ENCODE peak calls at places on chromosomes 6 and 20, in four cellular contexts. S is WTC11, X is K562, H is GM12878. K is an unnamed sample.

GRCh38 chr20:1333462-1334369 is 4.8 kb upstream of the SDCBP2 start:
- DNase-seq in S (no peak), X (no peak), H (no peak), K (no peak)

GRCh38 chr20:7843613-7844012 is 96.6 kb downstream of the HAO1 start:
- DNase-seq in S (no peak), X (no peak), H (no peak), K (no peak)

GRCh38 chr6:41049955-41050354 is 3.0 kb upstream of the APOBEC2 start:
- DNase-seq in S (no peak), X (no peak), H (no peak), K (no peak)

GRCh38 chr6:89413006-89413400 is 930 bp upstream of the RRAGD start:
- DNase-seq in S (no peak), X (no peak), H (no peak), K (no peak)

GRCh38 chr20:53917145-53918009 is 153.0 kb downstream of the BCAS1 start:
- DNase-seq in S (no peak), X (peak), H (peak), K (no peak)

GRCh38 chr6:36963451-36964290 is 9.1 kb downstream of the PI16 start:
- DNase-seq in S (peak), X (no peak), H (no peak), K (no peak)

GRCh38 chr20:41098703-41099250 is 38.6 kb upstream of the PLCG1 start:
- DNase-seq in S (no peak), X (no peak), H (no peak), K (no peak)

GRCh38 chr6:9732056-9732455 is 682.8 kb downstream of the TFAP2A start:
- DNase-seq in S (no peak), X (no peak), H (no peak), K (no peak)

GRCh38 chr6:90347411-90347841 is 50.8 kb upstream of the BACH2 start:
- DNase-seq in S (no peak), X (no peak), H (no peak), K (no peak)

GRCh38 chr6:139676718-139677117 is 302.3 kb upstream of the CITED2 start:
- DNase-seq in S (no peak), X (no peak), H (no peak), K (no peak)

GRCh38 chr20:10369723-10370090 is 64.3 kb downstream of the MKKS start:
- DNase-seq in S (no peak), X (no peak), H (no peak), K (no peak)

GRCh38 chr20:62766716-62767115 is 29.6 kb upstream of the MRGBP start:
- DNase-seq in S (no peak), X (no peak), H (no peak), K (no peak)

GRCh38 chr6:10355115-10355702 is 59.7 kb downstream of the TFAP2A start:
- DNase-seq in S (no peak), X (no peak), H (no peak), K (no peak)

GRCh38 chr20:59822291-59823029 is 111.0 kb downstream of the SYCP2 start:
- DNase-seq in S (no peak), X (no peak), H (no peak), K (no peak)

GRCh38 chr6:36154286-36154685 is 24.0 kb downstream of the MAPK13 start:
- DNase-seq in S (no peak), X (no peak), H (no peak), K (no peak)

GRCh38 chr20:49287555-49288249 is 9.8 kb upstream of the ZNFX1 start:
- DNase-seq in S (no peak), X (no peak), H (no peak), K (peak)

GRCh38 chr20:49288250-49288751 is 10.4 kb upstream of the ZNFX1 start:
- DNase-seq in S (no peak), X (no peak), H (no peak), K (no peak)

GRCh38 chr20:49285233-49285668 is 7.4 kb upstream of the ZNFX1 start:
- DNase-seq in S (no peak), X (no peak), H (no peak), K (no peak)

GRCh38 chr20:49285813-49286494 is 8.1 kb upstream of the ZNFX1 start:
- DNase-seq in S (no peak), X (no peak), H (no peak), K (no peak)

GRCh38 chr20:49286689-49287551 is 9.1 kb upstream of the ZNFX1 start:
- DNase-seq in S (no peak), X (no peak), H (no peak), K (peak)
- TF ChIP-seq NR2C2 in S (no peak), X (no peak), H (no peak), K (no peak)

GRCh38 chr6:14224359-14225103 is 107.0 kb downstream of the CD83 start:
- DNase-seq in S (no peak), X (no peak), H (peak), K (no peak)

GRCh38 chr6:14231071-14231483 is 113.5 kb downstream of the CD83 start:
- DNase-seq in S (no peak), X (no peak), H (no peak), K (no peak)

GRCh38 chr6:14231546-14232280 is 114.1 kb downstream of the CD83 start:
- DNase-seq in S (no peak), X (no peak), H (no peak), K (no peak)

GRCh38 chr6:14226051-14226660 is 108.6 kb downstream of the CD83 start:
- DNase-seq in S (no peak), X (no peak), H (no peak), K (no peak)

GRCh38 chr6:14228571-14228970 is 111.0 kb downstream of the CD83 start:
- DNase-seq in S (no peak), X (no peak), H (no peak), K (no peak)
- TF ChIP-seq NR2C2 in S (no peak), X (no peak), H (no peak), K (no peak)

DNA sequence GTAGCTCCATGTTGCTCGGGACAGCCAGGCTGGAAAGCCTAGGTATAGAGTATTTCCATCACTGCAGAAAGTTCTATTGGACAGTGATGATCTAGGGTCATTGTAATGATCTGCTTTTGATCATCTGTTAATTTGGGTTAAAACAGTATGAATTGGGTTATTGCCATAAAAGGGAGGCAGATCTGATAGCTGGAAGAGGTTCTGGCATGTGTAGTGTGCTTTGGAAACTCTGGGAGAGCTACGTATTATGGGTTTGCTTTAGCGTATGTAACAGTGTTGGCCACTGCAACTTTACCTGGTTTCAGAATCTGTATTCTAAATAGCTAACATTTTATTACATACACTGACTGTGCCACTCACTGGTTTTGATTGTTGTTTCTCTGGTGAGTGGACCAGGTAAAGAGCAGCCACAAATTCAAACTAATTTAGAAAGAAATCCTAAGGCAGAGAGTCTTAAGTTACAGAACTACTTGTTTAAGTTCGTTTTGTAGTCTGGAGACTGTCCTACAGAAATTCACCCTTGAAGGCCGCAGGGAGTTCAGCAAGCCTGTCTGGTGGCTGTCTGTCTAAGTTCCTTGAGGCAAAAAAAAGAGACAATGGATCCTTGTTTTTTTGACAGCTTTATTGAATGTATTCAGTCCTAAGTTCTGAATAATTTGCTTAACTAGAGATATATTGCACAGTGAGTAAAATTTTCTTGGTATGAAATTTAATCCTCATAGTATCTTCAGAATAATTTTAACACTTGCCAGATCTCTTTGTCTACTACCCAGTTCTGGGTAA is 300.2 kb downstream of the PRL start:
- DNase-seq in S (no peak), X (no peak), H (no peak), K (no peak)
- TF ChIP-seq NR2C2 in S (no peak), X (no peak), H (no peak), K (no peak)

GRCh38 chr6:967666-968065 is 274.7 kb upstream of the EXOC2 start:
- DNase-seq in S (no peak), X (no peak), H (no peak), K (no peak)

GRCh38 chr6:968791-969190 is 275.9 kb upstream of the EXOC2 start:
- DNase-seq in S (no peak), X (no peak), H (no peak), K (no peak)

DNA sequence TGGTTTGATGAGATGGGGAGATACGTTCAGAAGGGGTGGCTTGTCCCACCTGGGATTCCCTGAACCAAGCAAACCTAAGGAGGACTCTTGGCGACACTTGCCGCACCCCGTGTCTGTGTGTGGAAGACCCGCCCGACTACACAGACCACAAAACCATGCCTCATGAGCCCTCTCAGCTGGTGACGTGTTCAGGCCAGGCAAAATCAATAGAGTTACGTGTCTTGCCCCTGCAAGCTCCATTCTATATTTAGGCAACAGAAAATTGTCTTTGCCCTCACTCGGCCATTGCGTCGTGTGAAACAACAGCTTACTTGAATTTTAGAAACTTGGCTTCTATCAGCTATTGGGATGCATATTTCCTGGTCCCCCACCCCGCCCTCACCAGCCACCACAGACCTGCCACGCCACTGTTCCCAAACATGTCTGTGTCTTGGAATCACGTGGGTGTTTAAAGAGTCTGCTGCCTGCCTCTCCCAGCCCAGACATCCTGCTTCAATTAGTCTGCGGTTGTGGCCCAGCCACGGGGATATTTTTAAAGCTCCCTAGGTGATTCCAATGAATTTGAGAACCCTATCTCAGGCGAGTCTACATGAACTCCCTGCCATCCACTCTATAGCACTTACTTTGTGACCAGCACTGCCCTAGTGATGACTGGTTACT is 279.2 kb upstream of the EXOC2 start:
- DNase-seq in S (no peak), X (no peak), H (no peak), K (no peak)
- TF ChIP-seq NR2C2 in S (no peak), X (no peak), H (no peak), K (no peak)

DNA sequence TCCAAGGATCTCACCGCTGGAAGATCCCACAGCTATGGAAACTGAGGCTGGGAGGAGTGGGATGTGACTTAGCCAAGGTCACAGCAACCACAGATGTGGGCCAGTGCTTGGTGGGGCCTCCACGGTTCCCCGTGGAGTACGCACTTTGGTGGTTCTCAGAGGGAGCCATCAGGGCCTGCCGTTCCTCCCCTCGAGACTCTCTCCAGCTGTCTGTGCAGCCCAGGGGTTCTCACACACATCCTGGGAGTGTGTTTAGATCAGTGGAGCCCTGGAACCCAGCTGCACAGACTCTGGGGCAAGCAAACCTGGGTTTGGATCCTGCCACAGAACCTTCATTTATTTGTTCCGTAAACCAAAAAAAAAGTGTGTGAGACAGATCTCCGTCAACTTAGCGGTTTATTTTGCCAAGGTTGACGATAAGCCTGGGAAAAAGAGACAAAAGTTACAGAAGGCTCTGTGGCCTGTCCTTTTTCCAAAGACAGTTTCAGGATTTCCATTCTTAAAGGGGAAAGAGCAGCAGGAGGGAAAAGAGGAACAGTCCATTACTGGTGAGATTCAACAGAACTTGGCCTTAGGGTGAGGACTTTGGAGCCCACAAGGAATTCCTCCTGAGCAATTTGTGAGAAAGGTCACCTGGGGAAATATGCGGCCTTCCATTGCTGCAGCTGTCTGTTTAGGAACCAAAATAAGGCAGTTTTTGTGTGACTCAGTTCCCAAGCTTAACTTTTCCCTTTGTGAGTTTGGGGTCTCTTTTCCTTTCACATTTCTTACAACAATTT is 13.6 kb upstream of the MYMX start:
- DNase-seq in S (no peak), X (no peak), H (no peak), K (no peak)
- TF ChIP-seq NR2C2 in S (no peak), X (no peak), H (no peak), K (no peak)

GRCh38 chr20:23568320-23569011 is at the start of gene CST9L:
- DNase-seq in S (no peak), X (no peak), H (no peak), K (no peak)
- TF ChIP-seq NR2C2 in S (no peak), X (no peak), H (no peak), K (no peak)

GRCh38 chr6:136728033-136728939 is 64.0 kb downstream of the MAP3K5 start:
- DNase-seq in S (no peak), X (no peak), H (no peak), K (no peak)

GRCh38 chr6:136725124-136725523 is 67.2 kb downstream of the MAP3K5 start:
- DNase-seq in S (no peak), X (no peak), H (no peak), K (no peak)

GRCh38 chr6:136729832-136730231 is 62.4 kb downstream of the MAP3K5 start:
- DNase-seq in S (no peak), X (no peak), H (no peak), K (no peak)

GRCh38 chr6:136726837-136727557 is 65.3 kb downstream of the MAP3K5 start:
- DNase-seq in S (no peak), X (no peak), H (no peak), K (no peak)

GRCh38 chr6:136728976-136729515 is 63.2 kb downstream of the MAP3K5 start:
- DNase-seq in S (no peak), X (no peak), H (no peak), K (no peak)
- TF ChIP-seq NR2C2 in S (no peak), X (no peak), H (no peak), K (no peak)

GRCh38 chr6:136067731-136068341 is 182.3 kb downstream of the MTFR2 start:
- DNase-seq in S (no peak), X (no peak), H (no peak), K (no peak)
- TF ChIP-seq NR2C2 in S (no peak), X (no peak), H (no peak), K (no peak)